ENCODE peak calls at places on chromosomes 4 and X, in eight cellular contexts. Y, B, S, H, K, P, X and Z are unnamed samples.

GRCh38 chrX:150975655-150976390 is 7.3 kb upstream of the HMGB3 start:
- DNase-seq in Y (no peak), B (no peak), S (no peak), H (no peak), K (no peak), P (no peak), X (no peak), Z (no peak)

GRCh38 chr4:6751611-6752485 is 30.7 kb upstream of the KIAA0232 start:
- DNase-seq in Y (no peak), B (no peak), S (no peak), H (no peak), K (no peak), P (no peak), X (no peak), Z (no peak)

GRCh38 chr4:158253350-158253980 is 43.2 kb downstream of the TMEM144 start:
- DNase-seq in Y (peak), B (no peak), S (peak), H (peak), K (no peak), P (peak), X (peak), Z (peak)

GRCh38 chr4:5460106-5460801 is 248.1 kb downstream of the EVC2 start:
- DNase-seq in Y (no peak), B (no peak), S (peak), H (peak), K (peak), P (peak), X (peak), Z (peak)

GRCh38 chr4:5988086-5988845 is 30.0 kb downstream of the C4orf50 start:
- DNase-seq in Y (no peak), B (no peak), S (no peak), H (no peak), K (no peak), P (no peak), X (no peak), Z (no peak)

GRCh38 chrX:10722804-10723364 is 102.5 kb upstream of the MID1 start:
- DNase-seq in Y (peak), B (no peak), S (peak), H (peak), K (no peak), P (peak), X (peak), Z (peak)

GRCh38 chr4:71607780-71608673 is 175.9 kb downstream of the GC start:
- DNase-seq in Y (no peak), B (no peak), S (peak), H (peak), K (no peak), P (no peak), X (no peak), Z (peak)

GRCh38 chr4:16516796-16517413 is 290.6 kb upstream of the TAPT1 start:
- DNase-seq in Y (peak), B (no peak), S (peak), H (no peak), K (no peak), P (peak), X (peak), Z (peak)

GRCh38 chr4:168710353-168710946 is 213.6 kb downstream of the PALLD start:
- DNase-seq in Y (peak), B (no peak), S (peak), H (peak), K (no peak), P (peak), X (peak), Z (peak)

GRCh38 chrX:48891402-48892288 is 5.9 kb downstream of the TIMM17B start:
- DNase-seq in Y (peak), B (peak), S (peak), H (peak), K (peak), P (peak), X (peak), Z (peak)

GRCh38 chr4:15343000-15343399 is 84.8 kb upstream of the C1QTNF7 start:
- DNase-seq in Y (no peak), B (no peak), S (no peak), H (no peak), K (no peak), P (no peak), X (no peak), Z (no peak)

GRCh38 chr4:26985836-26986235 is 125.2 kb downstream of the STIM2 start:
- DNase-seq in Y (no peak), B (peak), S (no peak), H (no peak), K (no peak), P (no peak), X (peak), Z (no peak)

GRCh38 chr4:100882661-100883060 is 364.8 kb upstream of the EMCN start:
- DNase-seq in Y (no peak), B (no peak), S (no peak), H (no peak), K (no peak), P (no peak), X (no peak), Z (no peak)

GRCh38 chr4:43374352-43374751 is 481.8 kb downstream of the GRXCR1 start:
- DNase-seq in Y (no peak), B (no peak), S (no peak), H (no peak), K (no peak), P (no peak), X (no peak), Z (no peak)

GRCh38 chr4:75484195-75484594 is 30.0 kb downstream of the RCHY1 start:
- DNase-seq in Y (no peak), B (no peak), S (no peak), H (no peak), K (no peak), P (no peak), X (no peak), Z (no peak)

GRCh38 chrX:40420899-40421729 is 159.7 kb upstream of the ATP6AP2 start:
- DNase-seq in Y (no peak), B (no peak), S (no peak), H (no peak), K (no peak), P (no peak), X (peak), Z (peak)

GRCh38 chr4:114417214-114417613 is 181.4 kb upstream of the UGT8 start:
- DNase-seq in Y (no peak), B (no peak), S (no peak), H (no peak), K (no peak), P (no peak), X (peak), Z (no peak)

GRCh38 chr4:175090116-175090515 is 172.0 kb downstream of the ADAM29 start:
- DNase-seq in Y (no peak), B (no peak), S (no peak), H (no peak), K (no peak), P (no peak), X (no peak), Z (no peak)

GRCh38 chr4:3464911-3465697 is 2.0 kb downstream of the DOK7 start:
- DNase-seq in Y (no peak), B (no peak), S (no peak), H (no peak), K (no peak), P (no peak), X (no peak), Z (no peak)

GRCh38 chrX:19740744-19741143 is 146.7 kb downstream of the SH3KBP1 start:
- DNase-seq in Y (no peak), B (no peak), S (no peak), H (no peak), K (no peak), P (no peak), X (no peak), Z (no peak)

GRCh38 chr4:112082954-112083586 is 62.2 kb upstream of the FAM241A start:
- DNase-seq in Y (no peak), B (no peak), S (peak), H (peak), K (no peak), P (peak), X (no peak), Z (peak)

GRCh38 chr4:79050521-79050880 is 111.3 kb upstream of the PAQR3 start:
- DNase-seq in Y (no peak), B (no peak), S (no peak), H (no peak), K (no peak), P (no peak), X (no peak), Z (peak)

GRCh38 chr4:75004755-75005668 is 72.1 kb downstream of the PARM1 start:
- DNase-seq in Y (peak), B (no peak), S (peak), H (no peak), K (peak), P (no peak), X (peak), Z (no peak)

GRCh38 chr4:158929939-158930344 is 161.1 kb downstream of the FNIP2 start:
- DNase-seq in Y (no peak), B (no peak), S (no peak), H (no peak), K (no peak), P (no peak), X (no peak), Z (no peak)

GRCh38 chrX:150200820-150201287 is 162.3 kb upstream of the MAMLD1 start:
- DNase-seq in Y (peak), B (no peak), S (peak), H (peak), K (no peak), P (peak), X (peak), Z (peak)

GRCh38 chr4:183700407-183700806 is 41.3 kb downstream of the TRAPPC11 start:
- DNase-seq in Y (no peak), B (no peak), S (no peak), H (no peak), K (no peak), P (no peak), X (no peak), Z (no peak)

GRCh38 chrX:73913580-73913979 is 350.6 kb downstream of the CHIC1 start:
- DNase-seq in Y (no peak), B (no peak), S (peak), H (no peak), K (no peak), P (no peak), X (no peak), Z (no peak)

GRCh38 chr4:48047421-48047844 is 30.9 kb downstream of the NIPAL1 start:
- DNase-seq in Y (no peak), B (peak), S (no peak), H (no peak), K (no peak), P (peak), X (peak), Z (no peak)

GRCh38 chrX:25012433-25012735 is 3.4 kb downstream of the ARX start:
- DNase-seq in Y (no peak), B (no peak), S (no peak), H (no peak), K (no peak), P (no peak), X (peak), Z (peak)

GRCh38 chrX:115896362-115896761 is 274.2 kb upstream of the AGTR2 start:
- DNase-seq in Y (no peak), B (no peak), S (no peak), H (no peak), K (no peak), P (no peak), X (no peak), Z (no peak)

GRCh38 chr4:17063870-17064269 is 165.4 kb upstream of the LDB2 start:
- DNase-seq in Y (no peak), B (no peak), S (no peak), H (no peak), K (no peak), P (no peak), X (no peak), Z (peak)

DNA sequence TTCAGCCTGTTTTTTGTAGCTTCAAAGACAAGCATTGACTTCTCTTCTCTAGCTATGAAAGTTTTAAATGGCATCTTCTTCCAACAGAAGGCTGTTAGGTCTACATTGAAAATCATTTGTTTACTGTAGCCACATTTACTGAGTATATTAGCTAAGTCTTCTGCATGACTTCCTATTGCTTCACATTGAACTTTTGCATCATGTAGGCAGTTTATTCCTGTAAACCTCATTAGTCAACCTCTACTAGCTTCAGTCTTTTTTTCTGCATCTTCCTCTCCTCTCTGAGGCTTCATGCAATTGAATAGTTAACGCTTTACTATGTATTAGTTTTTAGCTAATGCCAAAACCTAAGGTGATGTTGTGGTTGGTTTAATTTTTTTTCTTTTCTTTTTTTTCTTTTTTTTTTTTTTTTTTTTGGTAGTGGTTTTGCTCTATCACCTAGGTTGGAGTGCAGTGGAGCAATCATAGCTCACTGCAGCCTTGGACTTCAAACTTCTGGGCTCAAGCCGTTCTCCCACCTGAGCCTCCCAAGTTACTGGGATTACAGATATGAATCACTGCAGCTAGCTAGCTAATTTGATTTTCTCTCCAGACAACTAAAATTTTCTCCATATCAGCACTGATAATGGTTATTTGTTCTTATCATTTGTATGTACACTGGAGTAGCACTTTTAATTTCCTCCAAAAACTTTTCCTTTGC is 3.4 kb downstream of the UGT2A3 start:
- DNase-seq in Y (no peak), B (no peak), S (no peak), H (no peak), K (no peak), P (no peak), X (no peak), Z (no peak)
- H3K4me3 ChIP-seq in Y (no peak), B (no peak), S (no peak), H (no peak), K (peak), P (no peak), X (no peak), Z (no peak)

GRCh38 chr4:40214661-40215418 is 18.0 kb downstream of the RHOH start:
- DNase-seq in Y (no peak), B (no peak), S (no peak), H (no peak), K (no peak), P (no peak), X (no peak), Z (no peak)
- H3K4me3 ChIP-seq in Y (no peak), B (peak), S (no peak), H (no peak), K (no peak), P (no peak), X (no peak), Z (no peak)

DNA sequence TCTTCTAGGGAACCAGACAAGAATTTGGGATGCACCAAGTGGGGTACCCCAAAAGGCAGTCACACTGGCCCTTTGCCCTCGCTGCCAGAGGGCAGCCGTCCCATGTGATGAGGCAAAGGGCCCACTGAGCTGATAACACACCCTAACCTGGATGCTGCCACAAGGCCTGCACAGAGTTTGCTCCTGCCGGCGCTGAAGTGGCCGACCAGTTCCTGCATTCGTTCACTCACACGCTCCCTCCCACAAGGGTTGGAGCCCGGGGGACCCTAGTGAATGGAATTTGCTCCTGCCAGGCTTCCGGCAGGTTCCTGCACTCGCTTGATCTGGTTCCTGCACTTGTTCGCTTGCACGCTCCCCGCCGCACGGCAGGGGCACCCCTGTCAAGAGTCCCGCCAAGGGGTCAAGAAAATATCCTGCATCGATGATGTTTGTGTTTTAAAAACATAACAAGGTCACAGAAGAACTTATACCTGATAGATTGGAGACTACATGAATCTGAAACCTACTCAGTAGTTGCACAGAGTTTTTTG is 296.4 kb upstream of the VCX start:
- DNase-seq in Y (no peak), B (no peak), S (no peak), H (no peak), K (no peak), P (no peak), X (no peak), Z (no peak)
- H3K4me3 ChIP-seq in Y (no peak), B (no peak), S (no peak), H (no peak), K (no peak), P (no peak), X (no peak), Z (no peak)

GRCh38 chr4:153934689-153935017 is 145.8 kb upstream of the SFRP2 start:
- DNase-seq in Y (no peak), B (no peak), S (no peak), H (no peak), K (no peak), P (peak), X (no peak), Z (peak)
- H3K4me3 ChIP-seq in Y (no peak), B (no peak), S (no peak), H (no peak), K (no peak), P (no peak), X (no peak), Z (peak)